ENCODE peak calls at places on chromosomes 6 and 20, in eight cellular contexts. A is suprapubic skin, R is thoracic aorta, Q is retinal pigment epithelial cell, I is hepatocyte, X is lower leg skin, W is esophagus squamous epithelium, E is endothelial cell of umbilical vein. L is an unnamed sample.

GRCh38 chr6:158072083-158072721 is 90.5 kb downstream of the SYNJ2 start:
- DNase-seq in E (peak; percentile 76), A (peak; percentile 87), Q (no peak), I (peak; percentile 83), W (no peak), X (peak; percentile 94), R (no peak), L (no peak)

GRCh38 chr6:44486002-44486421 is 98.5 kb downstream of the CDC5L start:
- DNase-seq in W (no peak), R (no peak), I (no peak), X (no peak), E (no peak), Q (no peak), A (no peak), L (no peak)

GRCh38 chr20:41524980-41525613 is 93.1 kb downstream of the CHD6 start:
- DNase-seq in W (no peak), I (peak; percentile 20), A (no peak), R (peak; percentile 29), X (peak; percentile 88), E (peak; percentile 46), Q (peak; percentile 26), L (no peak)

GRCh38 chr20:58228103-58228483 is 360 bp downstream of the ANKRD60 start:
- DNase-seq in Q (no peak), A (peak; percentile 70), I (no peak), W (no peak), E (no peak), R (no peak), X (peak; percentile 83), L (no peak)

GRCh38 chr20:35601021-35601973 is 14.3 kb upstream of the SPAG4 start:
- DNase-seq in W (no peak), X (peak; percentile 92), I (peak; percentile 88), R (no peak), A (peak; percentile 88), E (peak; percentile 79), Q (peak; percentile 24), L (no peak)

GRCh38 chr6:40535105-40535783 is 51.9 kb downstream of the LRFN2 start:
- DNase-seq in R (no peak), W (no peak), E (no peak), I (no peak), A (no peak), X (no peak), Q (no peak), L (no peak)

GRCh38 chr6:54243699-54244098 is 64.5 kb upstream of the TINAG start:
- DNase-seq in W (no peak), X (no peak), I (no peak), A (no peak), R (no peak), E (no peak), Q (no peak), L (no peak)

GRCh38 chr6:159152014-159152413 is 17.2 kb upstream of the FNDC1 start:
- DNase-seq in X (no peak), I (no peak), A (no peak), Q (no peak), R (no peak), E (no peak), W (no peak), L (no peak)

GRCh38 chr6:168221000-168221399 is 98.6 kb downstream of the DACT2 start:
- DNase-seq in W (no peak), X (no peak), E (no peak), R (no peak), Q (no peak), A (no peak), I (no peak), L (peak; percentile 2)

GRCh38 chr6:24520929-24521546 is 26.3 kb downstream of the ALDH5A1 start:
- DNase-seq in I (peak; percentile 69), R (no peak), W (no peak), X (no peak), Q (no peak), E (peak; percentile 28), A (no peak), L (no peak)

GRCh38 chr20:9388826-9389187 is 125.6 kb upstream of the LAMP5 start:
- DNase-seq in A (no peak), E (no peak), X (no peak), R (no peak), Q (no peak), W (no peak), I (no peak), L (no peak)

GRCh38 chr6:4088684-4089083 is 9.7 kb upstream of the FAM217A start:
- DNase-seq in Q (no peak), A (no peak), I (no peak), R (no peak), E (no peak), W (no peak), X (no peak), L (no peak)

GRCh38 chr6:139757766-139758655 is 383.6 kb upstream of the CITED2 start:
- DNase-seq in A (no peak), W (no peak), E (no peak), Q (no peak), X (no peak), R (no peak), I (no peak), L (no peak)

DNA sequence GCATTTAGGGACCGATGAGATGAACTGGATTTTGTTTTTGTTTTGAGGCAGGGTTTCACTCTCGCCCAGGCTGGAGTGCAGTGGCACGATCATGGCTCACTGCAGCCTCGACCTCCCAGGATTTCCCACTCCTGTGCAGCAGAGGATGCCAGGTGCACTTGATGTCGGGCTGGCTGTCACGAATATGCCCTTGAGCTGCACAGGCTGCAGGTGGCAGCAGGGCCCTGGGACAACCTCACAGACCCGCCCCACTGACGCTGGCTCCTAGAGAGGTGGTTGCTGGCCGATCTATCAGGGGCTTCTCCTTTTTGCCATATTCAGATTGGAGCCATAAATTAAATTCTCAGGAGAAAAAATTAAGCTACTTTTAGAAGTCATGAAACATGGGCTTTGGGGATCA is 32.2 kb downstream of the NQO2 start:
- DNase-seq in R (no peak), I (no peak), A (no peak), W (no peak), E (no peak), X (peak; percentile 73), Q (no peak), L (no peak)
- TF ChIP-seq CTCF in R (no peak), I (no peak), A (no peak), W (no peak), E (no peak), X (no peak), Q (no peak), L (no peak)

GRCh38 chr6:100504786-100505737 is 40.3 kb upstream of the SIM1 start:
- DNase-seq in I (peak; percentile 11), W (no peak), Q (peak; percentile 76), R (peak; percentile 20), E (peak; percentile 63), X (no peak), A (no peak), L (no peak)
- H3K4me3 ChIP-seq in I (no peak overlapping the region), W (no peak overlapping the region), Q (no peak overlapping the region), R (no peak overlapping the region), E (no peak overlapping the region), X (no peak overlapping the region), A (no peak overlapping the region), L (no peak overlapping the region)

GRCh38 chr20:3797592-3798404 is 1.7 kb downstream of the CDC25B start:
- DNase-seq in R (no peak), I (no peak), A (no peak), Q (no peak), W (no peak), X (no peak), E (no peak), L (no peak)
- TF ChIP-seq CTCF in R (no peak), I (no peak), A (no peak), Q (no peak), W (no peak), X (no peak), E (no peak), L (no peak)

DNA sequence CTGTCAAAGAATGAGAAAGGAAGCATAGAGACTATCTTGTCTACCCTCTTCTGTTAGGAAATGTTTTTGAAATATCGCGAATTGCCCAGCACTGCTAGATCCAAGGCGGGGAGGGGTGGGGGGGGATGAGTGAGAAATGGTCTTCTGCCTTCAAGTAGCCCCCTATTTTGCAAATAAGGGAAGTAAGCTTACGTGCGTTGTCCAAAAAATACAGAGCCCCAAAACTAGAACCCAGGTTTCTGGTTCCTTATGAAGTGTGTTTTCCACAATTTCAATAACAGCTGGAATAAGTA is 923 bp upstream of the ILRUN start:
- DNase-seq in R (no peak), I (no peak), E (no peak), X (no peak), A (no peak), Q (no peak), W (no peak), L (no peak)
- H3K4me3 ChIP-seq in R (peak overlapping the region; percentile 87), I (peak overlapping the region; percentile 47), E (no peak overlapping the region), X (no peak overlapping the region), A (peak overlapping the region; percentile 86), Q (peak overlapping the region; percentile 80), W (peak overlapping the region; percentile 98), L (peak overlapping the region; percentile 96)

GRCh38 chr6:94902974-94903628 is 674.2 kb upstream of the MANEA start:
- DNase-seq in R (no peak), E (no peak), X (peak; percentile 49), A (no peak), Q (no peak), I (no peak), W (no peak), L (no peak)
- TF ChIP-seq CTCF in R (no peak), E (no peak), X (no peak), A (no peak), Q (no peak), I (no peak), W (no peak), L (no peak)

DNA sequence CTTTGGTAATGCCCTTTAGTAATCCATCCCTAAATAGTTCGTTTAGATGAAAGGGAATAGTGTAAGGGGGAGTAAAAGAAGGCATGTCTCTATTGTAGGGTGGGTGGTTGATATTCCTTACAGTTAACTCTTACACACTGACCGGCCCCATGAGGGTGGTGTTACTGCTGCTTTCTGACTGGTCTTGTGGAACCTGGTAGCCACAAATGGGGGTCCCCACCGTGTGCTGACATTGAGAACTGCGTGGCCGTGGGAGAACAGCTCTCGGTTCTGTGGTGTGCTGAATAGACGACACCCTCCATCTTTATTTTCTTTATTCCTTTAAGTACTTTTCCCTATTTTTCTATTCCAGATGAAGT is 19.3 kb downstream of the MRAP2 start:
- DNase-seq in A (no peak), Q (no peak), E (no peak), X (no peak), W (no peak), I (no peak), R (no peak), L (no peak)
- H3K4me3 ChIP-seq in A (no peak overlapping the region), Q (no peak overlapping the region), E (no peak overlapping the region), X (no peak overlapping the region), W (no peak overlapping the region), I (no peak overlapping the region), R (no peak overlapping the region), L (no peak overlapping the region)

DNA sequence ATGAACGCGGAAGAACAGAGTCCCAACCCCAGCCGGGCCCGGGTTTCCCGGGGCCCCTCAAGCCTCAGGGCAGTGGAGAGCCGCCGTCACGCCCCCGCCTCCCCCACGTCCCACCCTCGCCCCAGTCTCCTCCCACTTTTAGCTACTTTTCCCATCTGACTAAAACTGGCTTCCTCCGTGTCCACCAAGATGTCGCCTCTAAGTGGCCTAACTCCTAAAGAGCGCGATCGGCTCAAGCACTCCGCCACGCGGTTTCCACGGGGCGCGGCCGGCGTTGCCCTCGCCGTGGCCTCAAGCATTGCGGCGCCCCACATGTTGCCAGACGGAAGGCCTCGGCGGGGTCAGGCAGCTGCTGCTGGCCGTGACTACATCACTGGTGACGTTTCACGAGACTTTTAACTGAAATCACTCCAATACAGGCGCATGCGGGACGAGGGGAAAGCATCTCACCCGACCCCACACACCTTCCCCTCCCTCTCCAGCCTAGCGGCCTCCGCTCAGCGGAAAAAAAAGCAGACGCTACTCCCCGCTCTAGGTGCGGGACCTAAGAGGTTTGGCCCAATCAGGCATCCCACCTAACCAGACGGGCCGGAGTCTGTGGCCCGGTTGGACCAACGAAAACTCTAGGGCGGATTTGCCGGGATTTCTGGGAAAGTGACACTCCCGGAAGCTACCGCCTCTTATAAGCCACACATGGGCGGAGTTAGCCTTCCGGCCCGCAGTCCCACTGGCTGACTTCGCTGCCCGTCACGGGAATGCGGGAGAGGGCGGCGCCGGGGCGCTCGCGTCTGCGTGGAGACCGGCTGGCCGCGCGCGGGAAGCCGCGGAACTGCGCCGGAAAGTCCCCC is at the start of gene NXT1:
- DNase-seq in R (peak; percentile 85), A (peak; percentile 98), Q (peak; percentile 95), X (peak; percentile 99), E (peak; percentile 98), I (peak; percentile 98), W (peak; percentile 85), L (peak; percentile 95)
- TF ChIP-seq CTCF in R (peak; percentile 21), A (peak; percentile 3), Q (no peak), X (no peak), E (no peak), I (no peak), W (no peak), L (peak; percentile 1)

L was measured in GM12864.